ENCODE peak calls at places on chromosome 5, in six cellular contexts. Q is SK-N-SH, S is IMR-90, W is aorta, C is right atrium auricular region, D is spleen. T is an unnamed sample.

GRCh38 chr5:121158433-121158832 is 693.2 kb upstream of the FTMT start:
- DNase-seq in C (no peak), Q (no peak), W (no peak), S (no peak), D (no peak), T (no peak)

GRCh38 chr5:6134281-6134680 is 244.1 kb downstream of the MED10 start:
- DNase-seq in D (no peak), W (no peak), S (no peak), C (no peak), Q (no peak), T (no peak)

GRCh38 chr5:172370648-172371248 is 83.6 kb downstream of the SH3PXD2B start:
- DNase-seq in W (no peak), D (no peak), S (peak; percentile 71), Q (no peak), C (no peak), T (no peak)

GRCh38 chr5:55072668-55073067 is 29.8 kb upstream of the GZMA start:
- DNase-seq in D (no peak), S (no peak), W (no peak), C (no peak), Q (no peak), T (no peak)

GRCh38 chr5:32276173-32276853 is 36.4 kb downstream of the MTMR12 start:
- DNase-seq in Q (no peak), S (peak; percentile 47), C (no peak), D (no peak), W (no peak), T (no peak)

GRCh38 chr5:76294573-76294972 is 108.5 kb upstream of the IQGAP2 start:
- DNase-seq in W (no peak), D (no peak), C (no peak), Q (no peak), S (no peak), T (no peak)

GRCh38 chr5:180334176-180334575 is 19.0 kb downstream of the GFPT2 start:
- DNase-seq in D (peak; percentile 46), S (no peak), Q (no peak), C (no peak), W (peak; percentile 70), T (no peak)

GRCh38 chr5:97764700-97765099 is 581.7 kb upstream of the RIOK2 start:
- DNase-seq in S (peak; percentile 94), W (no peak), Q (no peak), D (no peak), C (no peak), T (no peak)

GRCh38 chr5:100909034-100909433 is 6.0 kb upstream of the ST8SIA4 start:
- DNase-seq in Q (no peak), W (no peak), S (no peak), D (no peak), C (no peak), T (no peak)

GRCh38 chr5:159273923-159274322 is 10.8 kb downstream of the UBLCP1 start:
- DNase-seq in W (no peak), C (no peak), D (no peak), Q (no peak), S (no peak), T (no peak)

GRCh38 chr5:124661317-124662141 is 84.9 kb downstream of the ZNF608 start:
- DNase-seq in C (no peak), D (no peak), S (peak; percentile 92), Q (no peak), W (no peak), T (peak; percentile 36)

GRCh38 chr5:53170748-53171349 is 61.3 kb upstream of the MOCS2 start:
- DNase-seq in C (no peak), Q (peak; percentile 30), S (peak; percentile 63), W (no peak), D (no peak), T (no peak)

GRCh38 chr5:180070726-180071417 is 687 bp downstream of the RNF130 start:
- DNase-seq in S (peak; percentile 55), W (peak; percentile 87), D (no peak), Q (peak; percentile 75), C (no peak), T (peak; percentile 57)

GRCh38 chr5:143562935-143563334 is 159.4 kb upstream of the NR3C1 start:
- DNase-seq in S (peak; percentile 86), C (peak; percentile 68), W (no peak), Q (no peak), D (no peak), T (peak; percentile 26)

GRCh38 chr5:149684371-149684770 is 45.7 kb upstream of the PPARGC1B start:
- DNase-seq in C (no peak), Q (no peak), D (no peak), W (no peak), S (no peak), T (no peak)

GRCh38 chr5:149685494-149685893 is 44.6 kb upstream of the PPARGC1B start:
- DNase-seq in Q (no peak), D (no peak), S (no peak), W (no peak), C (no peak), T (no peak)

GRCh38 chr5:149693482-149693881 is 36.6 kb upstream of the PPARGC1B start:
- DNase-seq in Q (no peak), C (no peak), W (no peak), S (no peak), D (no peak), T (no peak)

GRCh38 chr5:149687789-149688188 is 42.3 kb upstream of the PPARGC1B start:
- DNase-seq in D (no peak), S (no peak), W (no peak), C (no peak), Q (no peak), T (no peak)

DNA sequence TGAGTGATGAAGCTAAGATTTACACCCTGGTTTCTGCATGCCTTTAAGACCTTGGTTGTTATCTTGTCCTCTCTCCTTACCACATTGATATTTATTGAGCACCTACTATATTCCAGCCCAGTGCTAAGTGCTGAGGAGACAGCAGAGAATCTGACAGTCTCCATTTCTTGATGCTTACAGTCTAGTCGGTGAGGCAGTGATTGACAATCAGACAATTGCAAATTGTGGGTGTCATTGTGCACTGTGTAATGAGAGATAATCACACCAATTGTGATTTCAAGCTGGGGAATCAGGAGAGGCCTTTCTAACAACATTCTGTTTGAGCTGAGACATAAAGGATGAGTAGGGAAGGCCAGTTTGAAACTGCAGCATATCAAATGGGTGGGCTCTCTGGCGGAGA is 41.7 kb upstream of the PPARGC1B start:
- DNase-seq in C (no peak), W (no peak), Q (no peak), D (no peak), S (no peak), T (no peak)
- H3K4me3 ChIP-seq in C (no peak overlapping the region), W (no peak overlapping the region), Q (no peak overlapping the region), D (no peak overlapping the region), S (no peak overlapping the region), T (no peak overlapping the region)

GRCh38 chr5:132334812-132335211 is 34.7 kb upstream of the SLC22A5 start:
- DNase-seq in W (no peak), Q (no peak), D (no peak), S (peak; percentile 62), C (no peak), T (no peak)

GRCh38 chr5:132344775-132345514 is 24.6 kb upstream of the SLC22A5 start:
- DNase-seq in C (no peak), Q (no peak), D (no peak), S (no peak), W (no peak), T (no peak)

GRCh38 chr5:132335402-132335801 is 34.1 kb upstream of the SLC22A5 start:
- DNase-seq in S (no peak), D (no peak), C (no peak), W (no peak), Q (no peak), T (no peak)

GRCh38 chr5:132342291-132343180 is 27.0 kb upstream of the SLC22A5 start:
- DNase-seq in S (peak; percentile 9), C (no peak), W (no peak), Q (no peak), D (no peak), T (no peak)

GRCh38 chr5:132339502-132339901 is 30.0 kb upstream of the SLC22A5 start:
- DNase-seq in W (no peak), Q (no peak), D (no peak), C (no peak), S (no peak), T (no peak)
- H3K27me3 ChIP-seq in W (no peaks in the 10 kb centered on the region), Q (no peaks in the 10 kb centered on the region), D (no peaks in the 10 kb centered on the region), C (no peaks in the 10 kb centered on the region), S (no peaks in the 10 kb centered on the region), T (no peaks in the 10 kb centered on the region)

DNA sequence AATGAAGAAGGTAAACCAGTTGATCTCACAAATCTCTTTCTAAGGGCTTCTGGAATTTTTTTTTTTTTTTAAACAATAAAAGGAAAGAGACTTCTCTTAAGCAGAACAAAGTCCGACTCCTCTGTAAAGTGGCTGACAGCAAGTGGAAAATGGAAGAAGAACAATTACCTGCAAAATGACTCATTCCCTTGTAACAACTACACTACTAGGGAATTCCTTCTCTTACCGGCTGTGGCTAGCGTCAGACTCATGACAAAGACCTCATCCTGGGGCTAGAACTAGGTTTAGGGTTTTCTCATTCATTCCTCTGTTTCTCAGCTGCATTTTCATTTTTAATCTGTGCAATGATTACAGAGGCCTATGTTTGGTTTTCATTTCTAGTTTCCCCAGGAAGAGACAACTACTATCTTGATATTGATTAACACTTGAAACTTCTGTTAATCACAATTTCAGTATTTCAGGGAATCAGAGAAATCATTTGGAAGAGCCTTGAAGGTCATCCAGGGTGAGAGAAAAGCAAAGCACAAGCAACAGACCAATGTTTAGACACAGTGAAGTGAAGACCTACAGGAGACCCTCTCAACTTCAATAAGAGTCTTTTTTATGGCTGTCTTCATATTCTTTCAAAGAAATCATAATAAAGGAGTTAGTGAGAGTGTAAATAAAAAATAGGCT is 437.9 kb downstream of the RAB3C start:
- DNase-seq in W (no peak), Q (no peak), S (peak; percentile 35), C (no peak), D (no peak), T (no peak)
- H3K27ac ChIP-seq in W (no peak overlapping the region), Q (no peak overlapping the region), S (no peak overlapping the region), C (no peak overlapping the region), D (no peak overlapping the region), T (no peak overlapping the region)

GRCh38 chr5:141506381-141507155 is 17.7 kb downstream of the PCDHGC5 start:
- DNase-seq in S (no peak), C (no peak), Q (no peak), D (no peak), W (no peak), T (no peak)

GRCh38 chr5:141510160-141510559 is 21.3 kb downstream of the PCDHGC5 start:
- DNase-seq in Q (no peak), S (no peak), W (no peak), C (no peak), D (no peak), T (no peak)

GRCh38 chr5:141508440-141508807 is 19.5 kb downstream of the PCDHGC5 start:
- DNase-seq in W (no peak), S (no peak), D (no peak), C (no peak), Q (no peak), T (no peak)

GRCh38 chr5:141508808-141509611 is 20.1 kb downstream of the PCDHGC5 start:
- DNase-seq in Q (peak; percentile 90), W (peak; percentile 91), S (peak; percentile 97), D (no peak), C (peak; percentile 88), T (no peak)

DNA sequence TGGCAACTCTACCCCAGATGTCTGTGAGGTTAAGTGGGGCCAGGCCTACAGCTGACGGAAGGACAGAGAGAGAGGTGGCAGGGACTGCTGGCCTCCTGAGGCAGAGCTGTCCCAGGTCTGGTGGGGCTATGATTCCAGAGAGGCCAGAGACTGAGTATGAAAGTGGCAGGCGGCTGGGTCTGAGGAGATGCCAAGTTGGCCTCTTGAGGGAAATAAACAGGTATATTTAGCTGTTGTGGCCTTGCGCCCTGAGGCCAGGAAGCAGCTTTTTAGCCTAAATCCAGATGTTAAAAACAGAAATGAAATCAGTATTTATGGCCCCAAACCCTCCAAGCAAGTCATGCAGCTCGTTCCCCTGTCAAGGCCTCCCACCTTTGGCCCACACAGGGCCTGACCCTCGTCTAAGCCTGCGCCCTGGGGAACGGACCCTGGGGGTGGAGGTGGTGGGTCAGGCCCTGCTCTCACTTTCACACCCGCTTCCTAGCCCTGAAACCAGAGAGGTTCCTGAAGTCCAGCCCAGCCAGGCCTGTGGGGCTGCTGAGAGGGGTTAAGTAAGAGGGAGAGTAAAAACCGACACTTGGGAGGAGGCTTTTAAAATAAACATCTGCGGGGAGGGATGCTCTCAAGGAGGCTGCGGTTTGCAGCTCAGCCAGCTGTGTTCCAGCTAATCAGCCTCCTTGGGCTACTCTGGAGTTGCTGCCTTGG is 18.7 kb downstream of the PCDHGC5 start:
- DNase-seq in S (peak; percentile 94), D (no peak), Q (peak; percentile 66), W (no peak), C (no peak), T (no peak)
- H3K4me3 ChIP-seq in S (no peak overlapping the region), D (no peak overlapping the region), Q (peak overlapping the region; percentile 57), W (no peak overlapping the region), C (no peak overlapping the region), T (no peak overlapping the region)